ENCODE peak calls at places on chromosomes 12 and 14, in four cellular contexts. One of them, this sample, is unnamed.

GRCh38 chr12:124442772-124443445 is 124.5 kb downstream of the NCOR2 start:
- DNase-seq in OCI-LY7: no peak
- DNase-seq in amniotic stem cell: no peak
- DNase-seq in B cell: no peak
- DNase-seq in this sample: no peak

GRCh38 chr12:54411398-54412241 is 7.4 kb downstream of the ITGA5 start:
- DNase-seq in B cell: no peak
- DNase-seq in OCI-LY7: peak
- DNase-seq in amniotic stem cell: peak
- DNase-seq in this sample: no peak

GRCh38 chr12:121789233-121789781 is 4.2 kb downstream of the RHOF start:
- DNase-seq in B cell: peak
- DNase-seq in amniotic stem cell: no peak
- DNase-seq in OCI-LY7: peak
- DNase-seq in this sample: no peak

GRCh38 chr12:66916189-66916588 is 237.3 kb upstream of the GRIP1 start:
- DNase-seq in OCI-LY7: no peak
- DNase-seq in amniotic stem cell: no peak
- DNase-seq in B cell: no peak
- DNase-seq in this sample: no peak

GRCh38 chr12:22100952-22101748 is 55.1 kb downstream of the CMAS start:
- DNase-seq in amniotic stem cell: no peak
- DNase-seq in B cell: no peak
- DNase-seq in OCI-LY7: peak
- DNase-seq in this sample: peak

GRCh38 chr12:8642775-8643174 is 19.9 kb downstream of the MFAP5 start:
- DNase-seq in B cell: no peak
- DNase-seq in OCI-LY7: no peak
- DNase-seq in amniotic stem cell: no peak
- DNase-seq in this sample: no peak

GRCh38 chr12:79344855-79345840 is 345.6 kb downstream of the PAWR start:
- DNase-seq in OCI-LY7: peak
- DNase-seq in B cell: no peak
- DNase-seq in amniotic stem cell: no peak
- DNase-seq in this sample: peak

GRCh38 chr12:51639361-51639760 is 48.3 kb downstream of the SCN8A start:
- DNase-seq in amniotic stem cell: no peak
- DNase-seq in B cell: no peak
- DNase-seq in OCI-LY7: no peak
- DNase-seq in this sample: no peak

GRCh38 chr14:82776958-82777357 is 1243.3 kb upstream of the SEL1L start:
- DNase-seq in OCI-LY7: no peak
- DNase-seq in B cell: no peak
- DNase-seq in amniotic stem cell: no peak
- DNase-seq in this sample: no peak

GRCh38 chr12:95424271-95424994 is 49.5 kb upstream of the METAP2 start:
- DNase-seq in amniotic stem cell: no peak
- DNase-seq in B cell: no peak
- DNase-seq in OCI-LY7: no peak
- DNase-seq in this sample: peak

GRCh38 chr14:76201162-76201561 is 49.4 kb downstream of the GPATCH2L start:
- DNase-seq in amniotic stem cell: peak
- DNase-seq in B cell: no peak
- DNase-seq in OCI-LY7: no peak
- DNase-seq in this sample: no peak

GRCh38 chr12:132445884-132446471 is 44.0 kb upstream of the FBRSL1 start:
- DNase-seq in amniotic stem cell: no peak
- DNase-seq in B cell: no peak
- DNase-seq in OCI-LY7: peak
- DNase-seq in this sample: no peak

GRCh38 chr12:63792333-63792732 is 12.6 kb downstream of the RXYLT1 start:
- DNase-seq in amniotic stem cell: no peak
- DNase-seq in B cell: no peak
- DNase-seq in OCI-LY7: no peak
- DNase-seq in this sample: no peak

GRCh38 chr12:19018302-19018980 is 111.1 kb upstream of the PLEKHA5 start:
- DNase-seq in B cell: no peak
- DNase-seq in amniotic stem cell: no peak
- DNase-seq in OCI-LY7: no peak
- DNase-seq in this sample: no peak

GRCh38 chr12:108400900-108401480 is 61.9 kb upstream of the CMKLR1 start:
- DNase-seq in B cell: no peak
- DNase-seq in OCI-LY7: no peak
- DNase-seq in amniotic stem cell: no peak
- DNase-seq in this sample: no peak

GRCh38 chr14:64923015-64923414 is 8.8 kb downstream of the CHURC1 start:
- DNase-seq in B cell: no peak
- DNase-seq in amniotic stem cell: no peak
- DNase-seq in OCI-LY7: no peak
- DNase-seq in this sample: no peak

GRCh38 chr14:55129086-55129427 is at the start of gene LGALS3:
- DNase-seq in B cell: no peak
- DNase-seq in amniotic stem cell: no peak
- DNase-seq in OCI-LY7: no peak
- DNase-seq in this sample: peak

GRCh38 chr14:89227490-89227834 is 189.6 kb downstream of the FOXN3 start:
- DNase-seq in OCI-LY7: no peak
- DNase-seq in B cell: no peak
- DNase-seq in amniotic stem cell: no peak
- DNase-seq in this sample: no peak

GRCh38 chr12:51383281-51383905 is 7.8 kb downstream of the GALNT6 start:
- DNase-seq in B cell: no peak
- DNase-seq in OCI-LY7: peak
- DNase-seq in amniotic stem cell: no peak
- DNase-seq in this sample: peak

GRCh38 chr14:36346052-36346451 is 25.6 kb upstream of the MBIP start:
- DNase-seq in B cell: no peak
- DNase-seq in OCI-LY7: no peak
- DNase-seq in amniotic stem cell: no peak
- DNase-seq in this sample: no peak

GRCh38 chr14:60482743-60483142 is 3.1 kb downstream of the C14orf39 start:
- DNase-seq in amniotic stem cell: no peak
- DNase-seq in OCI-LY7: no peak
- DNase-seq in B cell: no peak
- DNase-seq in this sample: no peak

GRCh38 chr14:69652942-69653680 is 41.7 kb downstream of the SUSD6 start:
- DNase-seq in B cell: no peak
- DNase-seq in amniotic stem cell: no peak
- DNase-seq in OCI-LY7: peak
- DNase-seq in this sample: no peak

GRCh38 chr12:48999371-49000131 is at the start of gene DDN:
- DNase-seq in amniotic stem cell: no peak
- DNase-seq in OCI-LY7: peak
- DNase-seq in B cell: no peak
- DNase-seq in this sample: peak

GRCh38 chr14:99363051-99363450 is 91.1 kb upstream of the BCL11B start:
- DNase-seq in amniotic stem cell: no peak
- DNase-seq in B cell: no peak
- DNase-seq in OCI-LY7: no peak
- DNase-seq in this sample: no peak

GRCh38 chr14:77790566-77791224 is 9.2 kb upstream of the ADCK1 start:
- DNase-seq in amniotic stem cell: no peak
- DNase-seq in OCI-LY7: no peak
- DNase-seq in B cell: no peak
- DNase-seq in this sample: no peak

GRCh38 chr12:130465046-130465445 is 127.4 kb downstream of the PIWIL1 start:
- DNase-seq in OCI-LY7: no peak
- DNase-seq in amniotic stem cell: no peak
- DNase-seq in B cell: peak
- DNase-seq in this sample: no peak

GRCh38 chr12:52579468-52580450 is 6.1 kb upstream of the KRT74 start:
- DNase-seq in B cell: no peak
- DNase-seq in amniotic stem cell: no peak
- DNase-seq in OCI-LY7: no peak
- DNase-seq in this sample: no peak

GRCh38 chr12:22190-22529 is 44.4 kb upstream of the IQSEC3 start:
- DNase-seq in OCI-LY7: no peak
- DNase-seq in amniotic stem cell: no peak
- DNase-seq in B cell: no peak
- DNase-seq in this sample: no peak

GRCh38 chr14:75113932-75114539 is 12.8 kb downstream of the NEK9 start:
- DNase-seq in amniotic stem cell: no peak
- DNase-seq in B cell: no peak
- DNase-seq in OCI-LY7: no peak
- DNase-seq in this sample: no peak

GRCh38 chr12:67391034-67391433 is 121.9 kb downstream of the CAND1 start:
- DNase-seq in B cell: no peak
- DNase-seq in OCI-LY7: no peak
- DNase-seq in amniotic stem cell: no peak
- DNase-seq in this sample: no peak

GRCh38 chr12:27193854-27194544 is 50.1 kb upstream of the STK38L start:
- DNase-seq in B cell: no peak
- DNase-seq in OCI-LY7: no peak
- DNase-seq in amniotic stem cell: peak
- DNase-seq in this sample: no peak

GRCh38 chr12:119096429-119097202 is 82.1 kb upstream of the HSPB8 start:
- DNase-seq in amniotic stem cell: no peak
- DNase-seq in B cell: no peak
- DNase-seq in OCI-LY7: no peak
- DNase-seq in this sample: no peak

GRCh38 chr12:50025187-50026059 is at the start of gene RACGAP1:
- DNase-seq in B cell: peak
- DNase-seq in OCI-LY7: peak
- DNase-seq in amniotic stem cell: peak
- DNase-seq in this sample: peak

GRCh38 chr12:122024132-122024785 is 2.6 kb downstream of the BCL7A start:
- DNase-seq in OCI-LY7: peak
- DNase-seq in B cell: peak
- DNase-seq in amniotic stem cell: no peak
- DNase-seq in this sample: no peak

GRCh38 chr14:55954108-55954507 is 164.1 kb upstream of the PELI2 start:
- DNase-seq in OCI-LY7: no peak
- DNase-seq in amniotic stem cell: no peak
- DNase-seq in B cell: no peak
- DNase-seq in this sample: no peak

GRCh38 chr12:123120452-123121166 is 30.3 kb downstream of the PITPNM2 start:
- DNase-seq in B cell: no peak
- DNase-seq in amniotic stem cell: no peak
- DNase-seq in OCI-LY7: no peak
- DNase-seq in this sample: peak

GRCh38 chr14:73771848-73772705 is 57.9 kb upstream of the PNMA1 start:
- DNase-seq in OCI-LY7: peak
- DNase-seq in B cell: peak
- DNase-seq in amniotic stem cell: no peak
- DNase-seq in this sample: peak